ENCODE peak calls at places on chromosomes 7 and 10, in four cellular contexts. R, X, K and I are unnamed samples.

GRCh38 chr10:37584643-37585042 is 272.8 kb downstream of the ZNF248 start:
- DNase-seq in R (no peak), X (no peak), K (no peak), I (no peak)

GRCh38 chr7:64775289-64775688 is 18.9 kb upstream of the ZNF138 start:
- DNase-seq in R (no peak), X (no peak), K (no peak), I (no peak)

GRCh38 chr10:123141791-123142700 is 5.9 kb upstream of the HMX2 start:
- DNase-seq in R (no peak), X (no peak), K (no peak), I (no peak)

GRCh38 chr10:77501152-77501845 is 136.3 kb downstream of the KCNMA1 start:
- DNase-seq in R (peak), X (no peak), K (no peak), I (no peak)

GRCh38 chr10:90138844-90139243 is 437.5 kb downstream of the KIF20B start:
- DNase-seq in R (no peak), X (no peak), K (no peak), I (no peak)

GRCh38 chr7:102395620-102395957 is 574 bp upstream of the PRKRIP1 start:
- DNase-seq in R (peak), X (no peak), K (no peak), I (no peak)

GRCh38 chr10:76035010-76035727 is 603.7 kb downstream of the LRMDA start:
- DNase-seq in R (no peak), X (no peak), K (no peak), I (peak)

GRCh38 chr10:52469970-52470705 is 156.1 kb downstream of the DKK1 start:
- DNase-seq in R (no peak), X (no peak), K (no peak), I (no peak)

GRCh38 chr10:106897631-106898161 is 266.8 kb downstream of the SORCS1 start:
- DNase-seq in R (no peak), X (peak), K (no peak), I (no peak)

GRCh38 chr7:132049462-132050304 is 493.3 kb upstream of the PODXL start:
- DNase-seq in R (peak), X (no peak), K (peak), I (peak)

GRCh38 chr7:39271386-39271785 is 293.7 kb downstream of the POU6F2 start:
- DNase-seq in R (peak), X (peak), K (no peak), I (no peak)

GRCh38 chr7:360454-361100 is 70.6 kb downstream of the FOXL3 start:
- DNase-seq in R (no peak), X (peak), K (no peak), I (peak)

GRCh38 chr10:31977440-31978157 is 49.0 kb upstream of the ARHGAP12 start:
- DNase-seq in R (peak), X (no peak), K (no peak), I (no peak)

GRCh38 chr10:91683976-91684375 is 51.1 kb upstream of the PPP1R3C start:
- DNase-seq in R (peak), X (no peak), K (no peak), I (no peak)

GRCh38 chr7:88203401-88203800 is 16.4 kb downstream of the SRI start:
- DNase-seq in R (no peak), X (no peak), K (no peak), I (no peak)

GRCh38 chr7:14389052-14389988 is 399.9 kb upstream of the ETV1 start:
- DNase-seq in R (no peak), X (no peak), K (no peak), I (no peak)

GRCh38 chr10:44462338-44462914 is 77.5 kb upstream of the CXCL12 start:
- DNase-seq in R (no peak), X (no peak), K (no peak), I (no peak)

GRCh38 chr10:60871215-60871614 is 72.8 kb downstream of the RHOBTB1 start:
- DNase-seq in R (no peak), X (no peak), K (no peak), I (no peak)

GRCh38 chr10:60870803-60871202 is 73.2 kb downstream of the RHOBTB1 start:
- DNase-seq in R (no peak), X (no peak), K (no peak), I (no peak)

GRCh38 chr10:60868946-60869345 is 75.0 kb downstream of the RHOBTB1 start:
- DNase-seq in R (no peak), X (no peak), K (no peak), I (no peak)

GRCh38 chr10:60872451-60872850 is 71.5 kb downstream of the RHOBTB1 start:
- DNase-seq in R (no peak), X (no peak), K (no peak), I (no peak)

GRCh38 chr10:60869916-60870728 is 73.9 kb downstream of the RHOBTB1 start:
- DNase-seq in R (no peak), X (no peak), K (no peak), I (no peak)
- TF ChIP-seq CTCF in R (no peak), X (no peak), K (no peak), I (no peak)

DNA sequence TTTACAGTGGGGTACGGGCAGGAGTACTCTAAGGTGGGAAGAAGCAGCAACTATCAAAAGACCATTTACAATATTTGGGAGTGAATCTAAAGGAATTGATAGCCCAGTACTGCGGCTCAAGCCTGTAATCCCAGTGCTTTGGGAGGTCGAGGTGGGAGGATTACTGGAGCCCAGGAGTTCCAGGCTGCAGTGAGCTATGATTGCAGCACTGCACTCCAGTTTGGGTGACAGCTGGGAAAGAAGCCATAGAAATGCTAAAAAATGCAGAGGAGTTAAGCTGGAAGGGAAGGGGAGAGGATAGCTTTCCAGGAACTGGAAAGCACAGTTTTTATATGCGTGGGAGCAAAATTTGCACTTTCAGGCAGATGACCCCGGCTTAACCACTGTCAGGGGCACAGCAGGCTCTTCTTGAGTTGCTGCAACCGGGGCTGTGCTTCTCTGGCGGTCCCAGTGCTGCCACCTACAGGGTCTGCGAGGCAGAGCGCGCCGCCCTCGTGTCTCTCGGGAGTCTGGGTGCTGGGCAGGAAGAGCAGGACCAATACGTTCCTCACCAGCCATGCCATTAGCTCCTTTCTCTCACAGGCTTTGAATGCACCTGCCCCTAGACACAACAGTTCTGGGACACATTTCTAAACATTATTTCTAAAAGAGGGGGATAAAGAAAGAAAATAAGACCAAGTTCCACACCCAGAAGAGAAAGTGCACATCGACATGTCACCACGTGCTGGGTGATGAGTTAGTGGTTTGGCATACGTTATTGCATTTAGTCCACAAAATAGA is 10.1 kb upstream of the BMPER start:
- DNase-seq in R (peak), X (peak), K (peak), I (peak)
- TF ChIP-seq CTCF in R (peak), X (peak), K (peak), I (peak)

GRCh38 chr10:13520194-13520593 is 8.6 kb downstream of the BEND7 start:
- DNase-seq in R (no peak), X (no peak), K (no peak), I (no peak)

GRCh38 chr10:13515467-13515866 is 13.3 kb downstream of the BEND7 start:
- DNase-seq in R (no peak), X (no peak), K (no peak), I (peak)

GRCh38 chr10:13517675-13518074 is 11.1 kb downstream of the BEND7 start:
- DNase-seq in R (no peak), X (no peak), K (no peak), I (no peak)

GRCh38 chr10:13516176-13516575 is 12.6 kb downstream of the BEND7 start:
- DNase-seq in R (no peak), X (no peak), K (no peak), I (no peak)

GRCh38 chr10:13518076-13518692 is 10.6 kb downstream of the BEND7 start:
- DNase-seq in R (peak), X (no peak), K (peak), I (peak)
- TF ChIP-seq CTCF in R (peak), X (peak), K (no peak), I (peak)

GRCh38 chr10:125792342-125793063 is 16.9 kb upstream of the MMP21 start:
- DNase-seq in R (no peak), X (no peak), K (no peak), I (no peak)

GRCh38 chr10:125785831-125786230 is 10.2 kb upstream of the MMP21 start:
- DNase-seq in R (no peak), X (no peak), K (no peak), I (no peak)

GRCh38 chr10:125783957-125784356 is 8.3 kb upstream of the MMP21 start:
- DNase-seq in R (no peak), X (no peak), K (no peak), I (no peak)

GRCh38 chr10:125786547-125786946 is 10.9 kb upstream of the MMP21 start:
- DNase-seq in R (no peak), X (no peak), K (no peak), I (no peak)

DNA sequence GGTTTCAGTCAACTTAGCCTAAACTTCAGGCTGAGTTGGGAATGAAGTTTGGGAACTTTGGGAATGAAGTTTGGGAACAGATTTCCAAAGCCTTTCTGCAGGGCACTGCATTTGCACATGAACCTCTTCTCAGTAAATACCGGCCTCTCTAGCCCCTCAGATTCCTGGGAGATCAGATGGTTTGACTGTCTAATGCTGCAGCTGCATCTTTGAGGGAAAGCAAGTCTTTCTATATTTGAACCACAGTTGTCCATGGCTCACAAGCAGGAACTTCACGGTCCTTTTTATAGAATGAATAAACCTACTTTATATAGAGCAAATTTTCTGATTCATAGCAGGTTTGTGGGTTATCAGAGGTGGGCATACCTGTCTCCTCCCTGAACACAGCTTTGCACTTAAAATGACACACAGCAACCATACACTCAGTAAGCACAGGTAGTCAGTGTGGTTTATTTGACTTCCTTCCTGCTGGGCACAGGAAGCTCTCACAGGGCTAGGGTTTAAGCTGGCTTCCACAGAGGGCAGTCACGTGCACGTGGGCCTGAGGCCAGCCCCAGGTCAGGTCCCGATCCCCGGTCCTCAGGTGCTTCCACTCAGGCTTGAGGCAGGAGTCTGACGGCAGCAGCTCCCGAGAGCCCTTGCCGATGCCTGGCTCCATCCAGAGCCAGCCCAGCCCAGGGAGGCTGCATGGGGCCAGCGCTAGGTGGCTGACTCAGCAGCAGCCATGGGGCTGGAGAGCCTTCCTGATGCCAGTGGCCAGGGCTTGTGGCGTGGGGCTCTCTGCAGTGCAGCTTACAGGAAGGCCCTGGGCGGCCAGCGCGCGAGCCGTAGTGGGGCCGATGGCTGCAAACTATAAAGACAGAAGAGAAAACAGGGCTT is 12.8 kb upstream of the MMP21 start:
- DNase-seq in R (no peak), X (no peak), K (peak), I (no peak)
- TF ChIP-seq CTCF in R (no peak), X (no peak), K (no peak), I (no peak)

DNA sequence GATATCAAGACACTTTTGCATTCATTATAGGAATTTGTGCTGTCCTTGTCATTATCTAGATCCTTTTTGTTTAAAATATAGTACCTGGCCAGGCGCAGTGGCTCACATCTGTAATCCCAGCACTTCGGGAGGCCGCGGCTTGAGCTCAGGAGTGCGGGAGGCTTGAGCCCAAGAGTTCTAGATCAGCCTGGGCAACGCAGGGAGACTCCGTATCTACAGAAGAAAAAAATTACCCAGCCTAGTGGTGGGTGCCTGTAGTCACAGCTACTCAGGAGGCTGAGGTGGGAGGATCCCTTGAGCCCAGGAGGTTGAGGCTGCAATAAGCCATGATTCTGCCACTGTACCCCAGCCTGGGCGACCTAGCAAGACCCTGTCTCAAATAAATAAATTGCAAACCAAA is 621 bp upstream of the MORN4 start:
- DNase-seq in R (no peak), X (no peak), K (no peak), I (no peak)
- TF ChIP-seq CTCF in R (peak), X (no peak), K (peak), I (no peak)

GRCh38 chr10:17227367-17228080 is 517 bp upstream of the VIM start:
- DNase-seq in R (peak), X (no peak), K (no peak), I (no peak)

GRCh38 chr10:17226891-17227303 is 1.1 kb upstream of the VIM start:
- DNase-seq in R (no peak), X (no peak), K (no peak), I (no peak)

GRCh38 chr10:17229016-17229716 is 1.1 kb downstream of the VIM start:
- DNase-seq in R (peak), X (peak), K (peak), I (peak)

GRCh38 chr10:17229717-17229966 is 1.6 kb downstream of the VIM start:
- DNase-seq in R (no peak), X (no peak), K (peak), I (no peak)

DNA sequence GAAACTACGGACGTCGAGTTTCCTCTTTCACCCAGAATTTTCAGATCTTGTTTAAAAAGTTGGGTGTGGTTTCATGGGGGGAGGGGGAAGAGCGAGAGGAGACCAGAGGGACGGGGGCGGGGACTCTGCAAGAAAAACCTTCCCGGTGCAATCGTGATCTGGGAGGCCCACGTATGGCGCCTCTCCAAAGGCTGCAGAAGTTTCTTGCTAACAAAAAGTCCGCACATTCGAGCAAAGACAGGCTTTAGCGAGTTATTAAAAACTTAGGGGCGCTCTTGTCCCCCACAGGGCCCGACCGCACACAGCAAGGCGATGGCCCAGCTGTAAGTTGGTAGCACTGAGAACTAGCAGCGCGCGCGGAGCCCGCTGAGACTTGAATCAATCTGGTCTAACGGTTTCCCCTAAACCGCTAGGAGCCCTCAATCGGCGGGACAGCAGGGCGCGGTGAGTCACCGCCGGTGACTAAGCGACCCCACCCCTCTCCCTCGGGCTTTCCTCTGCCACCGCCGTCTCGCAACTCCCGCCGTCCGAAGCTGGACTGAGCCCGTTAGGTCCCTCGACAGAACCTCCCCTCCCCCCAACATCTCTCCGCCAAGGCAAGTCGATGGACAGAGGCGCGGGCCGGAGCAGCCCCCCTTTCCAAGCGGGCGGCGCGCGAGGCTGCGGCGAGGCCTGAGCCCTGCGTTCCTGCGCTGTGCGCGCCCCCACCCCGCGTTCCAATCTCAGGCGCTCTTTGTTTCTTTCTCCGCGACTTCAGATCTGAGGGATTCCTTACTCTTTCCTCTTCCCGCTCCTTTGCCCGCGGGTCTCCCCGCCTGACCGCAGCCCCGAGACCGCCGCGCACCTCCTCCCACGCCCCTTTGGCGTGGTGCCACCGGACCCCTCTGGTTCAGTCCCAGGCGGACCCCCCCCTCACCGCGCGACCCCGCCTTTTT is at the start of gene VIM:
- DNase-seq in R (peak), X (peak), K (peak), I (peak)
- TF ChIP-seq CTCF in R (no peak), X (no peak), K (no peak), I (no peak)

DNA sequence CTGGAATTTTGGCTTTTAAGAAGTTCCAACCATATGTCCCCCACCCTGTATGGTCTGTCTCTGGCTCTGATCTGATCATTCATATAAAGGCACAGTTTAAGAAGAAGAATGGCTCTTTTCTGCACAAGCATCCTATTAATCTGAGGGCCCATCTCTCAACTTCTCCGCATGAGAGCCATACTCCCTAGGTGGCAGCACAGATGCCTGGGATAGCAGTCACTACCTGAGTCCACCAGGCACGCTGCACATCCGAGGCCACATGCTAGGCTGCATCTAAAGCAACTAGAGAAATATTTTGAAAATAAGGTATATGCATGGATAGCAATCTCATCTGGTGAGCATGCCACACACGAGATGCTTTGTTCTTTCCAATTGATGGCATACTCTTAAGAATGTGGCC is 565.5 kb downstream of the PARD3 start:
- DNase-seq in R (no peak), X (no peak), K (no peak), I (no peak)
- TF ChIP-seq CTCF in R (no peak), X (no peak), K (no peak), I (no peak)

GRCh38 chr7:100677308-100678095 is 4.0 kb downstream of the GNB2 start:
- DNase-seq in R (no peak), X (no peak), K (no peak), I (no peak)

GRCh38 chr7:100674441-100675407 is 1.2 kb downstream of the GNB2 start:
- DNase-seq in R (peak), X (no peak), K (peak), I (peak)

GRCh38 chr7:100675581-100676350 is 2.2 kb downstream of the GNB2 start:
- DNase-seq in R (peak), X (peak), K (peak), I (peak)

GRCh38 chr7:100678291-100678984 is 4.9 kb downstream of the GNB2 start:
- DNase-seq in R (no peak), X (no peak), K (no peak), I (no peak)

DNA sequence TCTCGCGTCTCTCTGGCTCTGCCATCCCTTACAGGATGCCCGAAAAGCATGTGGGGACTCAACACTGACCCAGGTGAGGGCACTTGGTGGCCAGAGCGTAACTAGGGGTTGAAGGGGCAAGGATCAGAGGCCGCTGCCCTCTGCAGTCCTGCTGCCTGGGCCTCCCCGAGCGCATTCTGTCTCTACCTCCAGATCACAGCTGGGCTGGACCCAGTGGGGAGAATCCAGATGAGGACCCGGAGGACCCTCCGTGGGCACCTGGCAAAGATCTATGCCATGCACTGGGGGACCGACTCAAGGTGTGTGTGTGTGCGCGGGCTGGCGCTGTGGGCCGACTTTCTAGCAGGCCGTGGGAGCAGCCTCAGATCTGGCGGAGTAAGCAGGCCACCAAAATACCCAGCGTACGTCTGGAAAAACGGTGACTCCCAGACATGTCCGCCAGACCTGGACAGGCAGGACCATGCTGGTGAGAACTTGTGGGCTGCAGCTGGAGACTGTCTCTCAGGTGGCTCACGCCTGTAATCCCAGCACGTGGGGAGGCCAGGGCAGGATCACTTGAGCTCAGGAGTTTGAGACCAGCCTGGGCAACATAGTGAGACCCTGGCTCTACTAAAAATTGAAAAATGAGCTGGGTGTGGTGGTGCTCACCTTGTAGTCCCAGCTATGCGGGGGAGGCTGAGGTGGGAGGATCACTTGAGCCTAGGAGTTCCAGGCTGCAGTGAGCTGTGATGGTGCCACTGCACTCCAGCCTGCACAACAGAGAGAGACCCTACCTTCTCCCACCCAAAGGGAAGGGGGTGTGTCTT is 3.2 kb downstream of the GNB2 start:
- DNase-seq in R (no peak), X (no peak), K (no peak), I (no peak)
- TF ChIP-seq CTCF in R (no peak), X (no peak), K (no peak), I (no peak)